ENCODE peak calls at places on chromosomes 5 and 9, in five cellular contexts. V is brain microvascular endothelial cell, K is mesothelial cell of epicardium, D is Calu3, P is GM12865. J is an unnamed sample.

GRCh38 chr5:96942078-96942477 is 6.2 kb downstream of the LNPEP start:
- DNase-seq in V (no peak), K (no peak), D (no peak), P (no peak), J (no peak)

GRCh38 chr5:2205596-2205995 is 322.9 kb upstream of the IRX4 start:
- DNase-seq in V (no peak), K (no peak), D (no peak), P (no peak), J (no peak)

GRCh38 chr9:27715651-27716050 is 142.4 kb upstream of the C9orf72 start:
- DNase-seq in V (no peak), K (no peak), D (no peak), P (no peak), J (no peak)

GRCh38 chr5:59164041-59164830 is 581.4 kb downstream of the RAB3C start:
- DNase-seq in V (peak), K (no peak), D (no peak), P (no peak), J (no peak)

GRCh38 chr9:107738789-107739188 is 249.2 kb upstream of the KLF4 start:
- DNase-seq in V (peak), K (no peak), D (no peak), P (no peak), J (no peak)

GRCh38 chr5:132777209-132778069 is at the start of gene SEPTIN8:
- DNase-seq in V (no peak), K (peak), D (peak), P (peak), J (peak)

GRCh38 chr9:136016882-136017812 is 56.0 kb upstream of the UBAC1 start:
- DNase-seq in V (no peak), K (no peak), D (no peak), P (no peak), J (no peak)

GRCh38 chr5:153753645-153754432 is 263.4 kb downstream of the GRIA1 start:
- DNase-seq in V (no peak), K (no peak), D (no peak), P (no peak), J (no peak)

GRCh38 chr9:111842313-111842712 is 47.6 kb upstream of the SHOC1 start:
- DNase-seq in V (no peak), K (no peak), D (no peak), P (peak), J (no peak)

GRCh38 chr5:139565411-139566305 is 4.5 kb downstream of the UBE2D2 start:
- DNase-seq in V (no peak), K (no peak), D (no peak), P (peak), J (peak)

GRCh38 chr9:95067888-95068287 is 249.6 kb downstream of the FANCC start:
- DNase-seq in V (no peak), K (no peak), D (no peak), P (no peak), J (no peak)

GRCh38 chr5:106312360-106312759 is 1358.4 kb downstream of the EFNA5 start:
- DNase-seq in V (peak), K (no peak), D (no peak), P (no peak), J (no peak)

GRCh38 chr5:15266841-15267240 is 233.1 kb upstream of the FBXL7 start:
- DNase-seq in V (no peak), K (no peak), D (no peak), P (no peak), J (no peak)

GRCh38 chr5:111227805-111228204 is 3.6 kb downstream of the CAMK4 start:
- DNase-seq in V (no peak), K (no peak), D (peak), P (peak), J (no peak)

GRCh38 chr5:142915840-142916424 is 145.8 kb downstream of the ARHGAP26 start:
- DNase-seq in V (no peak), K (no peak), D (peak), P (peak), J (peak)

GRCh38 chr5:3195991-3196390 is 399.6 kb upstream of the IRX1 start:
- DNase-seq in V (no peak), K (no peak), D (no peak), P (no peak), J (no peak)

GRCh38 chr9:120774719-120775118 is 18.5 kb downstream of the FBXW2 start:
- DNase-seq in V (no peak), K (no peak), D (no peak), P (no peak), J (no peak)

GRCh38 chr5:132268698-132269551 is 11.4 kb downstream of the PDLIM4 start:
- DNase-seq in V (no peak), K (no peak), D (no peak), P (peak), J (peak)

GRCh38 chr9:114852050-114852594 is 46.3 kb upstream of the TNFSF15 start:
- DNase-seq in V (peak), K (no peak), D (peak), P (no peak), J (no peak)

GRCh38 chr9:133891741-133892140 is 100.4 kb downstream of the VAV2 start:
- DNase-seq in V (no peak), K (no peak), D (no peak), P (no peak), J (no peak)

GRCh38 chr5:78016831-78017529 is 240.8 kb upstream of the TBCA start:
- DNase-seq in V (no peak), K (no peak), D (no peak), P (no peak), J (no peak)

GRCh38 chr5:32258406-32258805 is 54.3 kb downstream of the MTMR12 start:
- DNase-seq in V (no peak), K (no peak), D (no peak), P (no peak), J (no peak)

GRCh38 chr5:88689662-88690351 is 193.2 kb downstream of the MEF2C start:
- DNase-seq in V (no peak), K (no peak), D (no peak), P (no peak), J (no peak)

GRCh38 chr9:37239224-37239859 is 119.0 kb downstream of the ZCCHC7 start:
- DNase-seq in V (no peak), K (no peak), D (no peak), P (no peak), J (no peak)

GRCh38 chr5:2747372-2748179 is 3.9 kb downstream of the IRX2 start:
- DNase-seq in V (no peak), K (no peak), D (no peak), P (no peak), J (no peak)

GRCh38 chr5:168147536-168148460 is 143.6 kb upstream of the WWC1 start:
- DNase-seq in V (no peak), K (no peak), D (no peak), P (no peak), J (no peak)

GRCh38 chr5:158725223-158725825 is 374.4 kb downstream of the EBF1 start:
- DNase-seq in V (no peak), K (no peak), D (no peak), P (no peak), J (no peak)

GRCh38 chr5:59793000-59793399 is 100.5 kb downstream of the PDE4D start:
- DNase-seq in V (peak), K (no peak), D (no peak), P (no peak), J (no peak)

GRCh38 chr9:32572900-32573523 is at the start of gene NDUFB6:
- DNase-seq in V (peak), K (peak), D (peak), P (peak), J (peak)

GRCh38 chr5:149611327-149611726 is 30.0 kb downstream of the ARHGEF37 start:
- DNase-seq in V (peak), K (no peak), D (no peak), P (no peak), J (no peak)

GRCh38 chr5:31563216-31563615 is 31.1 kb downstream of the C5orf22 start:
- DNase-seq in V (no peak), K (no peak), D (no peak), P (no peak), J (no peak)

GRCh38 chr5:134055015-134055414 is 50.2 kb upstream of the VDAC1 start:
- DNase-seq in V (no peak), K (no peak), D (no peak), P (no peak), J (no peak)

GRCh38 chr5:167688331-167688730 is 603.1 kb upstream of the WWC1 start:
- DNase-seq in V (no peak), K (no peak), D (no peak), P (no peak), J (no peak)

GRCh38 chr5:135821802-135822201 is 12.7 kb upstream of the SLC25A48 start:
- DNase-seq in V (no peak), K (no peak), D (no peak), P (no peak), J (no peak)

GRCh38 chr9:94979904-94980507 is 253.5 kb downstream of the AOPEP start:
- DNase-seq in V (no peak), K (no peak), D (no peak), P (no peak), J (no peak)

GRCh38 chr9:34987160-34988040 is 2.1 kb upstream of the DNAJB5 start:
- DNase-seq in V (no peak), K (no peak), D (no peak), P (no peak), J (no peak)

GRCh38 chr5:23412011-23412410 is 95.4 kb upstream of the PRDM9 start:
- DNase-seq in V (no peak), K (no peak), D (no peak), P (no peak), J (no peak)

GRCh38 chr9:19512432-19512831 is 103.6 kb downstream of the ACER2 start:
- DNase-seq in V (no peak), K (no peak), D (no peak), P (no peak), J (no peak)

GRCh38 chr9:2158111-2158610 is 143.0 kb downstream of the SMARCA2 start:
- DNase-seq in V (peak), K (no peak), D (peak), P (peak), J (peak)

DNA sequence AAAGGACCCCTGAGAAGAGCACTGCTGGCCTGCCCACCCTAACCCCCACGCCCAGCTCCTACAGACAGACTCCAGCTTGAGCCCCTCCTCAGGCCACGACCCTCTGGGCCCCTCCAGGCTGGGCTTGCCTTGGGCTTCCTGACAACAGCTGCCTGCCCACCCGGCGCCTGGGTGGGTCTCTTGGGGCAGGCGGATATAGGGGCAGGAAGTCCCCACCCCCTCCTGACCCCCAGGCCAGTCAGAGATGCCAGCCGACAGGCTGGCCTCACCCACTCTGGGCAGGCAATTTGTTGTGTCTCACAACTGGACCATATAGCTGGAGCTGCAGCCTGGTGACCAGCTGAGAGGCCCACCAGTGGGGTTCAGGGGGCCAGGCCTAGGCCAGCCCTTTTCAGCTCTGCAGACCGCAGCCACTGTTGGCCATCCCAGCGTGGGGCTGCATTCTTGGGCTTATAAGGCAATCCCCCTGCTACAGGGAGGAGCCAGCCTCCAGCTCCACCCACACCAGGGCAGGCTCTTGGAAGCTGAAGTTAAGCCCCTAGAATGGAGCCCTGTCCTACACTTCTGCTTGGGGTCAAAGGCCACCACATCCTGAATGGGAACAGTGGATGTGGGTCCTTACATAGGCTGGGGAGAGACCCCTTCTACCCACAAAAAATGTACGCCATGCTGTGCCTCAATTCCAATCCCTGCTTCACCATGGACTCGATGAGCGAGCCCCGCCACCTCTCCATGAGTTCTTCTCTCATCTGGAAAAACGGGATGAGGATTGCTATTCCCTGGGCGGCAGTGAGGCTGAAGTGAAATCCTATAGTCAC is 2.0 kb downstream of the PDLIM7 start:
- DNase-seq in V (peak), K (no peak), D (peak), P (peak), J (no peak)
- TF ChIP-seq CTCF in V (no peak), K (no peak), D (peak), P (no peak), J (no peak)

GRCh38 chr5:10593531-10594181 is 29.8 kb downstream of the ANKRD33B start:
- DNase-seq in V (no peak), K (no peak), D (no peak), P (no peak), J (no peak)
- TF ChIP-seq CTCF in V (no peak), K (no peak), D (no peak), P (no peak), J (no peak)

GRCh38 chr5:103394676-103395075 is 136.1 kb downstream of the MACIR start:
- DNase-seq in V (no peak), K (no peak), D (no peak), P (no peak), J (no peak)

GRCh38 chr5:103389362-103389761 is 130.8 kb downstream of the MACIR start:
- DNase-seq in V (no peak), K (no peak), D (no peak), P (no peak), J (no peak)

GRCh38 chr5:103389846-103390245 is 131.3 kb downstream of the MACIR start:
- DNase-seq in V (no peak), K (no peak), D (no peak), P (no peak), J (no peak)

GRCh38 chr5:103391659-103392058 is 133.1 kb downstream of the MACIR start:
- DNase-seq in V (no peak), K (no peak), D (no peak), P (no peak), J (no peak)

DNA sequence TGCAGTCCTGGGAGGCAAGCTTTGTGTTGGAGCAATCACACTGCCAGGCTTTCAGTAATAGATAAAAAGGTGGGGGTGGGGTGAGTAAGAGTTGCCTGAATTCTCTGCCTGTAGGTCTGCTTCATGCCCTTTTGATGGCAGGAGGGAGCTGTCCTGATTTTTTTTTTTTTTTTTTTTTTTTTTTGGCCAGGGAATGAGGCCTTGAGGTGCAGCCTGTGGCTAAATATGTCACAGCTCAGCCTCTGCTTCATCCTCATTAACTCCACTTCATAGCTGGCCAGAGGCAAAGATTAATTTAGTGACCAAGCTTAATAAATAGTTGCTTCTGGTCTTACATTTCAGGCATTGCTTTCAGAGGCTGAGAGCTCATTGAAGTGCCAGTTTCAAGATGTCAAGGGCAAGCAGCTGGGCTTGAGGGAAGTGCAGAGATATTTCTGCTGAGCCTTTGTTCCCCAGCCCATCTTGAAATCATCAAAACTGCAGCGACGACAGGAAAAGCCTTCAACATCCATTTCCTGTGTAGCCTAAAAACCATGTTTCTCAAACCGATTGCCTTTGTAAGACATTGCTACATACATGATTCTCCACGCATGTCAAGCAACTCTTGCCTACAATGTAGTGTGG is 134.7 kb downstream of the MACIR start:
- DNase-seq in V (no peak), K (no peak), D (no peak), P (peak), J (no peak)
- TF ChIP-seq CTCF in V (peak), K (no peak), D (no peak), P (no peak), J (no peak)

GRCh38 chr5:119862654-119863053 is 233.3 kb downstream of the FAM170A start:
- DNase-seq in V (no peak), K (no peak), D (no peak), P (no peak), J (no peak)
- TF ChIP-seq CTCF in V (no peak), K (no peak), D (no peak), P (no peak), J (no peak)

GRCh38 chr9:100167912-100168775 is 69.1 kb downstream of the INVS start:
- DNase-seq in V (peak), K (no peak), D (no peak), P (no peak), J (no peak)
- TF ChIP-seq CTCF in V (peak), K (no peak), D (no peak), P (no peak), J (no peak)

GRCh38 chr5:140734354-140734753 is 34.1 kb downstream of the ZMAT2 start:
- DNase-seq in V (no peak), K (no peak), D (no peak), P (no peak), J (no peak)
- TF ChIP-seq CTCF in V (peak), K (no peak), D (no peak), P (peak), J (no peak)

DNA sequence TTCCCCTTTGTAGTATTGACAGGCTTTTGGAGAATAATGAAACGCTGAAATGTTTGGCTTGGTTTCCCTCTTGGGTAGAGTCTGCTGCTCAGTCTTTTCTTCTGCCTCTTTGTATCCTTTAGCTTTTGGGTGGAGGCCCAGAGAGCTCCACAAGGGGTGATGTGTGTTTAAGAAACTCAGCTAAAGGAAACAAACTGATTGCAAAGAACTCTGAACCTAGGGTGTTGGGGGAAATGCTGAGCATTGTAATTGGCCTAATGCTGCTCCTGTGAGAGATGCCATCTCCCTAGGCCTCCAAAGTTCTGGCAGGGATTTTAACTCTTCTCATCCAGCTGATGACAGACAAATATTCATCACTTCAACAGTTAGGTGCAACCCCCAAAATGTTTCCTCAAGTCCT is 30.7 kb upstream of the ZSWIM6 start:
- DNase-seq in V (no peak), K (no peak), D (no peak), P (no peak), J (no peak)
- TF ChIP-seq CTCF in V (peak), K (no peak), D (no peak), P (no peak), J (no peak)

DNA sequence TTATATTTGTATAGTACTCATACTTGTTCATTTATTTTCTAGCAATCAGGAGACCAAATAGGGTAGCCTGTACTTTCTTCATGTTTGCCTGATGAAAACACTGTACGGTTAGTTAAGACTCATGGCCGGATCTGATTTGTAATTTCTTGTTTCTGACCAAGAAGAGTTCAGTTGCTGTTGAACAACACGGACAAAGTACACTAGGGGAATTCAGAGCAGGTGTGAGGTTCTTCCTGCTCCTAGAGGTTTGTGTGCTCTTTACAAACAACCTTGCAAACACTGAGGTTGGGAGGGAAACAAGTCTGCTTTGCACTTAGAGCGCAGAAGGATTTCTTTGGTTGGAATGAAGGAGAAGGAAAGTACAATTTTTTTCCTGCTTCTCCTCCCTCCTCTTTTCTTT is 69.7 kb downstream of the TRIO start:
- DNase-seq in V (no peak), K (no peak), D (no peak), P (peak), J (peak)
- TF ChIP-seq CTCF in V (no peak), K (no peak), D (no peak), P (no peak), J (no peak)

J was measured in GM13976.